ENCODE peak calls at places on chromosomes 4 and X, in six cellular contexts. C is choroid plexus epithelial cell, N is lung, D is esophagus muscularis mucosa, J is A549, H is PC-9. Q is an unnamed sample.

GRCh38 chrX:103538728-103539127 is 19.4 kb upstream of the RAB40A start:
- DNase-seq in N (no peak), H (peak; percentile 75), C (peak; percentile 71), D (no peak), J (no peak), Q (peak; percentile 12)

GRCh38 chr4:52984469-52984868 is 122.4 kb downstream of the RASL11B start:
- DNase-seq in C (no peak), N (no peak), J (no peak), H (peak; percentile 36), D (no peak), Q (no peak)

GRCh38 chr4:18366762-18367358 is 345.3 kb upstream of the LCORL start:
- DNase-seq in C (peak; percentile 61), H (no peak), N (no peak), J (peak; percentile 18), D (no peak), Q (peak; percentile 6)

GRCh38 chrX:9988762-9989161 is 21.6 kb downstream of the CLDN34 start:
- DNase-seq in J (peak; percentile 30), N (no peak), D (no peak), H (no peak), C (peak; percentile 45), Q (no peak)

GRCh38 chrX:57871463-57871862 is 38.8 kb downstream of the ZXDA start:
- DNase-seq in C (no peak), H (no peak), D (no peak), J (no peak), N (no peak), Q (no peak)

GRCh38 chrX:50697691-50698090 is 116.3 kb downstream of the SHROOM4 start:
- DNase-seq in C (peak; percentile 86), D (no peak), N (no peak), H (peak; percentile 61), J (no peak), Q (no peak)

GRCh38 chrX:13293700-13294099 is 26.2 kb downstream of the ATXN3L start:
- DNase-seq in N (no peak), J (no peak), H (no peak), D (no peak), C (no peak), Q (no peak)

GRCh38 chr4:3209551-3210325 is 39.2 kb upstream of the MSANTD1 start:
- DNase-seq in J (no peak), D (no peak), C (no peak), H (no peak), N (no peak), Q (no peak)

GRCh38 chr4:102438873-102439614 is 62.1 kb upstream of the NFKB1 start:
- DNase-seq in J (peak; percentile 74), D (no peak), N (no peak), C (peak; percentile 98), H (peak; percentile 51), Q (peak; percentile 38)

GRCh38 chrX:37872303-37872655 is 24.9 kb upstream of the DYNLT3 start:
- DNase-seq in J (no peak), D (no peak), H (no peak), C (no peak), N (no peak), Q (no peak)

GRCh38 chrX:38045697-38046096 is 39.3 kb downstream of the SYTL5 start:
- DNase-seq in N (no peak), D (no peak), C (peak; percentile 29), H (no peak), J (peak; percentile 11), Q (peak; percentile 38)

GRCh38 chr4:188992706-188993105 is 853.5 kb downstream of the TRIML1 start:
- DNase-seq in C (no peak), N (no peak), H (no peak), J (no peak), D (no peak), Q (no peak)

GRCh38 chrX:22950278-22951266 is 49.2 kb upstream of the DDX53 start:
- DNase-seq in C (peak; percentile 94), N (no peak), H (peak; percentile 66), J (peak; percentile 68), D (no peak), Q (peak; percentile 22)

GRCh38 chr4:70903282-70903603 is 1.1 kb downstream of the MOB1B start:
- DNase-seq in N (no peak), C (no peak), H (no peak), D (no peak), J (no peak), Q (no peak)

GRCh38 chrX:133652185-133652584 is 236.9 kb upstream of the GPC4 start:
- DNase-seq in N (no peak), H (no peak), C (no peak), D (no peak), J (no peak), Q (no peak)

GRCh38 chrX:134761788-134762187 is 103.5 kb upstream of the PLAC1 start:
- DNase-seq in J (peak; percentile 27), H (no peak), N (no peak), D (no peak), C (peak; percentile 50), Q (peak; percentile 13)

GRCh38 chr4:8009710-8010534 is 70.3 kb upstream of the AFAP1 start:
- DNase-seq in D (no peak), C (no peak), N (no peak), J (no peak), H (no peak), Q (peak; percentile 35)

GRCh38 chr4:3675251-3676115 is 90.7 kb upstream of the ADRA2C start:
- DNase-seq in C (no peak), N (no peak), D (no peak), H (no peak), J (peak; percentile 12), Q (no peak)

GRCh38 chr4:112648263-112649054 is 11.5 kb downstream of the LARP7 start:
- DNase-seq in J (no peak), H (no peak), N (no peak), C (no peak), D (no peak), Q (no peak)

GRCh38 chrX:8743126-8743732 is 11.3 kb upstream of the ANOS1 start:
- DNase-seq in H (peak; percentile 40), J (peak; percentile 46), C (peak; percentile 48), D (no peak), N (peak; percentile 48), Q (peak; percentile 62)

GRCh38 chrX:68490644-68491043 is 8.2 kb upstream of the YIPF6 start:
- DNase-seq in D (no peak), N (no peak), J (peak; percentile 74), H (peak; percentile 37), C (peak; percentile 52), Q (peak; percentile 4)

GRCh38 chr4:189912170-189912569 is 28.5 kb upstream of the FRG1 start:
- DNase-seq in D (no peak), C (no peak), N (no peak), H (no peak), J (no peak), Q (peak; percentile 11)

GRCh38 chr4:72566573-72566972 is 2.4 kb downstream of the ADAMTS3 start:
- DNase-seq in N (no peak), J (no peak), C (no peak), D (no peak), H (no peak), Q (no peak)
- H3K4me3 ChIP-seq in N (no peak overlapping the region), J (no peak overlapping the region), C (no peak overlapping the region), D (no peak overlapping the region), H (no peak overlapping the region), Q (no peak overlapping the region)

GRCh38 chr4:153216546-153216945 is 12.3 kb downstream of the TRIM2 start:
- DNase-seq in N (no peak), D (no peak), C (no peak), J (no peak), H (no peak), Q (no peak)
- H3K4me3 ChIP-seq in N (no peak overlapping the region), D (no peak overlapping the region), C (no peak overlapping the region), J (no peak overlapping the region), H (no peak overlapping the region), Q (no peak overlapping the region)

GRCh38 chrX:40476958-40477357 is 103.8 kb upstream of the ATP6AP2 start:
- DNase-seq in D (no peak), J (no peak), N (no peak), C (no peak), H (no peak), Q (no peak)

GRCh38 chrX:40474205-40474626 is 106.6 kb upstream of the ATP6AP2 start:
- DNase-seq in J (peak; percentile 54), C (peak; percentile 75), D (no peak), N (peak; percentile 54), H (no peak), Q (peak; percentile 32)

GRCh38 chrX:40479777-40480318 is 100.9 kb upstream of the ATP6AP2 start:
- DNase-seq in J (no peak), C (no peak), N (no peak), H (no peak), D (no peak), Q (no peak)

GRCh38 chrX:40473460-40474204 is 107.1 kb upstream of the ATP6AP2 start:
- DNase-seq in H (no peak), N (no peak), J (no peak), D (no peak), C (no peak), Q (no peak)

GRCh38 chrX:40478457-40479065 is 102.2 kb upstream of the ATP6AP2 start:
- DNase-seq in H (no peak), C (no peak), J (no peak), D (no peak), N (no peak), Q (no peak)
- H3K4me3 ChIP-seq in H (no peak overlapping the region), C (no peak overlapping the region), J (no peak overlapping the region), D (no peak overlapping the region), N (no peak overlapping the region), Q (no peak overlapping the region)

GRCh38 chrX:155054255-155054654 is 16.7 kb downstream of the CMC4 start:
- DNase-seq in H (no peak), C (no peak), N (no peak), D (no peak), J (no peak), Q (no peak)
- H3K4me3 ChIP-seq in H (no peak overlapping the region), C (no peak overlapping the region), N (no peak overlapping the region), D (no peak overlapping the region), J (no peak overlapping the region), Q (no peak overlapping the region)

GRCh38 chrX:77085372-77085771 is 361.8 kb upstream of the FGF16 start:
- DNase-seq in J (no peak), C (no peak), H (no peak), N (no peak), D (no peak), Q (no peak)
- H3K4me3 ChIP-seq in J (no peak overlapping the region), C (no peak overlapping the region), H (no peak overlapping the region), N (no peak overlapping the region), D (no peak overlapping the region), Q (no peak overlapping the region)